ENCODE peak calls at places on chromosome 4, in five cellular contexts. V is NB4; H is activated CD8-positive, alpha-beta memory T cell treated with anti-CD3 and anti-CD28 coated beads for 48 hours; N is stimulated activated naive B cell treated with anti-CD40 and anti-IgM and Interleukin-4, amounts not matched to agents 10 μg/mL and 1 μg/mL and 100 μg/mL, for 72 hours; E is foreskin fibroblast. I is an unnamed sample.

GRCh38 chr4:102344520-102344954 is 745 bp downstream of the SLC39A8 start:
- DNase-seq in V (peak), H (peak), N (peak), E (peak), I (peak)

GRCh38 chr4:187603093-187603395 is 392.5 kb upstream of the ZFP42 start:
- DNase-seq in V (no peak), H (no peak), N (no peak), E (peak), I (peak)

GRCh38 chr4:84912741-84913140 is 53.7 kb downstream of the WDFY3 start:
- DNase-seq in V (no peak), H (no peak), N (no peak), E (no peak), I (no peak)

GRCh38 chr4:41360214-41360910 is 103.6 kb downstream of the UCHL1 start:
- DNase-seq in V (peak), H (no peak), N (no peak), E (peak), I (peak)

GRCh38 chr4:960140-960735 is 13.1 kb downstream of the DGKQ start:
- DNase-seq in V (no peak), H (no peak), N (no peak), E (no peak), I (no peak)

GRCh38 chr4:52103314-52103713 is 52.2 kb downstream of the SPATA18 start:
- DNase-seq in V (no peak), H (no peak), N (no peak), E (no peak), I (peak)

GRCh38 chr4:105061136-105061696 is 85.5 kb upstream of the TET2 start:
- DNase-seq in V (peak), H (peak), N (peak), E (no peak), I (peak)

GRCh38 chr4:82578935-82579334 is 17.1 kb upstream of the TMEM150C start:
- DNase-seq in V (no peak), H (no peak), N (no peak), E (no peak), I (no peak)

GRCh38 chr4:5524451-5524850 is 183.9 kb downstream of the EVC2 start:
- DNase-seq in V (no peak), H (no peak), N (no peak), E (no peak), I (no peak)